ENCODE peak calls at places on chromosomes 11 and 22, in ten cellular contexts. One of them, this sample, is unnamed.
A peak's percentile ranks its signal among the peaks of the same experiment; 100 is the strongest.

GRCh38 chr22:30202531-30203006 is 44.0 kb downstream of the LIF start:
- DNase-seq in HFF-Myc: no peak
- DNase-seq in uterus: peak; percentile 74
- DNase-seq in AG10803: peak; percentile 73
- DNase-seq in cardiac muscle cell: peak; percentile 30
- DNase-seq in choroid plexus epithelial cell: no peak
- DNase-seq in kidney epithelial cell: no peak
- DNase-seq in PC-9: peak; percentile 78
- DNase-seq in mesothelial cell of epicardium: no peak
- DNase-seq in heart right ventricle: no peak
- DNase-seq in this sample: no peak

GRCh38 chr11:115462004-115462541 is 42.1 kb downstream of the CADM1 start:
- DNase-seq in AG10803: no peak
- DNase-seq in cardiac muscle cell: no peak
- DNase-seq in heart right ventricle: peak; percentile 8
- DNase-seq in choroid plexus epithelial cell: no peak
- DNase-seq in kidney epithelial cell: no peak
- DNase-seq in uterus: no peak
- DNase-seq in mesothelial cell of epicardium: no peak
- DNase-seq in PC-9: no peak
- DNase-seq in HFF-Myc: no peak
- DNase-seq in this sample: no peak

GRCh38 chr11:17574799-17575144 is 27.7 kb downstream of the OTOG start:
- DNase-seq in choroid plexus epithelial cell: no peak
- DNase-seq in kidney epithelial cell: no peak
- DNase-seq in heart right ventricle: no peak
- DNase-seq in uterus: no peak
- DNase-seq in AG10803: no peak
- DNase-seq in PC-9: no peak
- DNase-seq in cardiac muscle cell: no peak
- DNase-seq in HFF-Myc: no peak
- DNase-seq in mesothelial cell of epicardium: no peak
- DNase-seq in this sample: no peak

GRCh38 chr11:45580399-45580798 is 85.0 kb downstream of the CHST1 start:
- DNase-seq in mesothelial cell of epicardium: peak; percentile 38
- DNase-seq in heart right ventricle: no peak
- DNase-seq in choroid plexus epithelial cell: peak; percentile 61
- DNase-seq in kidney epithelial cell: peak; percentile 5
- DNase-seq in HFF-Myc: peak; percentile 4
- DNase-seq in uterus: no peak
- DNase-seq in cardiac muscle cell: peak; percentile 82
- DNase-seq in PC-9: no peak
- DNase-seq in AG10803: peak; percentile 13
- DNase-seq in this sample: no peak

GRCh38 chr11:83773950-83774880 is 488.0 kb upstream of the CCDC90B start:
- DNase-seq in mesothelial cell of epicardium: no peak
- DNase-seq in heart right ventricle: no peak
- DNase-seq in kidney epithelial cell: no peak
- DNase-seq in uterus: no peak
- DNase-seq in PC-9: no peak
- DNase-seq in AG10803: no peak
- DNase-seq in HFF-Myc: no peak
- DNase-seq in choroid plexus epithelial cell: peak; percentile 39
- DNase-seq in cardiac muscle cell: no peak
- DNase-seq in this sample: no peak

GRCh38 chr11:64722141-64723050 is 601 bp downstream of the NRXN2 start:
- DNase-seq in mesothelial cell of epicardium: no peak
- DNase-seq in heart right ventricle: no peak
- DNase-seq in choroid plexus epithelial cell: no peak
- DNase-seq in kidney epithelial cell: no peak
- DNase-seq in uterus: no peak
- DNase-seq in PC-9: no peak
- DNase-seq in AG10803: no peak
- DNase-seq in cardiac muscle cell: no peak
- DNase-seq in HFF-Myc: no peak
- DNase-seq in this sample: no peak

GRCh38 chr22:39699631-39700348 is 129.2 kb downstream of the CACNA1I start:
- DNase-seq in uterus: no peak
- DNase-seq in PC-9: no peak
- DNase-seq in heart right ventricle: no peak
- DNase-seq in choroid plexus epithelial cell: no peak
- DNase-seq in cardiac muscle cell: no peak
- DNase-seq in HFF-Myc: no peak
- DNase-seq in mesothelial cell of epicardium: no peak
- DNase-seq in AG10803: no peak
- DNase-seq in kidney epithelial cell: no peak
- DNase-seq in this sample: no peak

GRCh38 chr11:67355794-67356550 is 2.6 kb upstream of the POLD4 start:
- DNase-seq in choroid plexus epithelial cell: no peak
- DNase-seq in cardiac muscle cell: no peak
- DNase-seq in AG10803: no peak
- DNase-seq in mesothelial cell of epicardium: no peak
- DNase-seq in PC-9: no peak
- DNase-seq in kidney epithelial cell: no peak
- DNase-seq in HFF-Myc: no peak
- DNase-seq in heart right ventricle: no peak
- DNase-seq in uterus: no peak
- DNase-seq in this sample: no peak

GRCh38 chr22:36884314-36885158 is 23.7 kb downstream of the NCF4 start:
- DNase-seq in uterus: no peak
- DNase-seq in choroid plexus epithelial cell: no peak
- DNase-seq in kidney epithelial cell: no peak
- DNase-seq in cardiac muscle cell: no peak
- DNase-seq in mesothelial cell of epicardium: no peak
- DNase-seq in AG10803: peak; percentile 43
- DNase-seq in heart right ventricle: no peak
- DNase-seq in PC-9: peak; percentile 59
- DNase-seq in HFF-Myc: no peak
- DNase-seq in this sample: no peak

GRCh38 chr22:36252754-36253522 is at the start of gene APOL1:
- DNase-seq in uterus: peak; percentile 78
- DNase-seq in cardiac muscle cell: no peak
- DNase-seq in HFF-Myc: no peak
- DNase-seq in PC-9: no peak
- DNase-seq in mesothelial cell of epicardium: no peak
- DNase-seq in AG10803: peak; percentile 55
- DNase-seq in kidney epithelial cell: no peak
- DNase-seq in heart right ventricle: no peak
- DNase-seq in choroid plexus epithelial cell: peak; percentile 57
- DNase-seq in this sample: peak; percentile 31

GRCh38 chr11:93633835-93634234 is 27.6 kb upstream of the CEP295 start:
- DNase-seq in choroid plexus epithelial cell: no peak
- DNase-seq in HFF-Myc: no peak
- DNase-seq in heart right ventricle: no peak
- DNase-seq in cardiac muscle cell: no peak
- DNase-seq in AG10803: no peak
- DNase-seq in uterus: no peak
- DNase-seq in PC-9: no peak
- DNase-seq in kidney epithelial cell: no peak
- DNase-seq in mesothelial cell of epicardium: no peak
- DNase-seq in this sample: no peak

GRCh38 chr11:126914941-126915340 is 85.6 kb downstream of the KIRREL3 start:
- DNase-seq in uterus: no peak
- DNase-seq in kidney epithelial cell: no peak
- DNase-seq in PC-9: no peak
- DNase-seq in cardiac muscle cell: no peak
- DNase-seq in heart right ventricle: no peak
- DNase-seq in HFF-Myc: no peak
- DNase-seq in choroid plexus epithelial cell: peak; percentile 1
- DNase-seq in AG10803: peak; percentile 96
- DNase-seq in mesothelial cell of epicardium: no peak
- DNase-seq in this sample: no peak

DNA sequence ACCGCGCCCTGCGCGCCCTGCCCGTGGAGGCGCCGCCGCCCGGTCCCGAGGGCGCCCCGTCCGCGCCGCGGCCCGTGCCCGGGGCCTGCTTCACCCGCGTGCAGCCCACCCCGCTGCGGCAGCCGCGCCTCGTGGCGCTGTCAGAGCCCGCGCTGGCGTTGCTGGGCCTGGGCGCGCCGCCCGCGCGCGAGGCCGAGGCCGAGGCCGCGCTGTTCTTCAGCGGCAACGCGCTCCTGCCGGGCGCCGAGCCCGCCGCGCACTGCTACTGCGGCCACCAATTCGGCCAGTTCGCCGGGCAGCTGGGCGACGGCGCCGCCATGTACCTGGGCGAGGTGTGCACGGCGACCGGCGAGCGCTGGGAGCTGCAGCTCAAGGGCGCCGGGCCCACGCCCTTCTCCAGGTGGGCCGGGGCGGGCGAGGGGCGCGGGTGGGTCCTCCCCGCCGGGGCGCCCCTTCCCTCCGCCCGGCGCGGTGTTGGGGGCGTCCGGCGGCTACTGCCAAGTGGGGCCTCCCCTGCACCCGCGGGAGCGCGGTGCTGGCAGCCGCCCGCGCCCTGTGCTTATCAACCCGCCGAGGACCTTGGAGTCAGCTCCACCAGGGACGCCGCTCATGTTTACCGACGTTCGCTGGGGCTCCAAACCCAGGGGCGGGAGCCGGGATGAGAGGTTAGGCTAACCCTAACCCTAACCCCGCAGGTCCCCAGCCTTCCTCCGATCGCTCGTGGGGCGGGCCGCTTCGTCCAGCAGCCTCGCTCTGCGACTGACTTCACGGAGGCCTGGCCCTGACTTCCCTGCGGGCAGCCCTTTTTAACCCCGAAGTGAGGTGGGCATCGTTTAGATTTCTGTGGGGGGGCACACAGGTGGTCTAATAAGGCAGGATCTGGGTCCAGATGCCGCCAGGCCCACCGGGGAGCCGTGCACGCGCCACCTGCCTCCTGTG is 649 bp downstream of the SELENOO start:
- DNase-seq in heart right ventricle: no peak
- DNase-seq in choroid plexus epithelial cell: no peak
- DNase-seq in mesothelial cell of epicardium: no peak
- DNase-seq in uterus: no peak
- DNase-seq in cardiac muscle cell: peak; percentile 49
- DNase-seq in HFF-Myc: no peak
- DNase-seq in PC-9: no peak
- DNase-seq in kidney epithelial cell: no peak
- DNase-seq in AG10803: peak; percentile 17
- DNase-seq in this sample: no peak
- TF ChIP-seq CTCF in heart right ventricle: no peak
- TF ChIP-seq CTCF in choroid plexus epithelial cell: no peak
- TF ChIP-seq CTCF in mesothelial cell of epicardium: no peak
- TF ChIP-seq CTCF in uterus: peak; percentile 8
- TF ChIP-seq CTCF in cardiac muscle cell: no peak
- TF ChIP-seq CTCF in HFF-Myc: no peak
- TF ChIP-seq CTCF in PC-9: no peak
- TF ChIP-seq CTCF in kidney epithelial cell: no peak
- TF ChIP-seq CTCF in AG10803: no peak
- TF ChIP-seq CTCF in this sample: no peak

GRCh38 chr11:104873252-104873651 is 25.0 kb downstream of the CASP12 start:
- DNase-seq in choroid plexus epithelial cell: no peak
- DNase-seq in mesothelial cell of epicardium: no peak
- DNase-seq in AG10803: no peak
- DNase-seq in HFF-Myc: no peak
- DNase-seq in PC-9: no peak
- DNase-seq in heart right ventricle: no peak
- DNase-seq in uterus: no peak
- DNase-seq in kidney epithelial cell: no peak
- DNase-seq in cardiac muscle cell: no peak
- DNase-seq in this sample: no peak
- TF ChIP-seq CTCF in choroid plexus epithelial cell: no peak
- TF ChIP-seq CTCF in mesothelial cell of epicardium: no peak
- TF ChIP-seq CTCF in AG10803: no peak
- TF ChIP-seq CTCF in HFF-Myc: peak; percentile 25
- TF ChIP-seq CTCF in PC-9: peak; percentile 40
- TF ChIP-seq CTCF in heart right ventricle: no peak
- TF ChIP-seq CTCF in uterus: no peak
- TF ChIP-seq CTCF in kidney epithelial cell: no peak
- TF ChIP-seq CTCF in cardiac muscle cell: no peak
- TF ChIP-seq CTCF in this sample: no peak

DNA sequence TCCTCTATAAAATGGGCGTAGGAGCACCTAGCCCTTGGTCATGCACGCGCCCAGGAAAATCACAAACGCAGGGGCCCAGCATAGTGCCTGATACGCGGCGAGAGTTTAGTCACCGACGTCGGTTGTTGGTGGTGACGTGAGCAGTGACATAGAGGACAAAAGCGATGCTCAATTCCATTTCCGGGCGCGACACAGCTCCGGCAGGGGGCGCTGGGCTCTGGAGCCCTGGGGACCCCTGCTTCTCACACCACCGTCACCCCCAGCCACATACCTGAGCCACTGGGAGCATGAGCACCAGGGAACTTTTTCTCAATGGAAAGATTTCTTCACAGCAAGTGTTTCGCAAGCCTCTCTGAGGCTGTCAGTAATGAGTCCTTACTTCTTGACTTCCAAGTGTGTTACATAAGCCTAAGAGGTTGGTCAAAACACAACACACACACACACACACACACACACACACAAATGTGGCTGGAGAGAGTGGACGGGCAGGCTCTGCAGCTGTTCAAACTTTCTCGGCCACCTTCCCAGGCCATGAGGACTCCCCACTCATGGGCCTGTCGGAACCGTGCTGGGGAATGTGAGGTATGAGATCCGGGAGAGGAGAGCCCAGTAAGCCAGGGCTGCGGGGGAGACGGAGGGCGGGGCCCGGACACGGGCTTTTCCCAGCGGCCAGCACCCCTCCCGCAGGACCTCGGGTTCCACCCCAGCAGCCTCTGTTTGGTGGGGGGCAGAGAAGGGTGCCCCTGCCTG is 36.9 kb upstream of the LINC01488 start:
- DNase-seq in choroid plexus epithelial cell: peak; percentile 97
- DNase-seq in cardiac muscle cell: peak; percentile 48
- DNase-seq in mesothelial cell of epicardium: no peak
- DNase-seq in uterus: peak; percentile 75
- DNase-seq in kidney epithelial cell: peak; percentile 70
- DNase-seq in HFF-Myc: peak; percentile 31
- DNase-seq in heart right ventricle: peak; percentile 56
- DNase-seq in PC-9: peak; percentile 97
- DNase-seq in AG10803: peak; percentile 98
- DNase-seq in this sample: no peak
- TF ChIP-seq CTCF in choroid plexus epithelial cell: peak; percentile 64
- TF ChIP-seq CTCF in cardiac muscle cell: peak; percentile 54
- TF ChIP-seq CTCF in mesothelial cell of epicardium: peak; percentile 59
- TF ChIP-seq CTCF in uterus: no peak
- TF ChIP-seq CTCF in kidney epithelial cell: peak; percentile 29
- TF ChIP-seq CTCF in HFF-Myc: peak; percentile 58
- TF ChIP-seq CTCF in heart right ventricle: peak; percentile 59
- TF ChIP-seq CTCF in PC-9: peak; percentile 84
- TF ChIP-seq CTCF in AG10803: peak; percentile 45
- TF ChIP-seq CTCF in this sample: no peak

DNA sequence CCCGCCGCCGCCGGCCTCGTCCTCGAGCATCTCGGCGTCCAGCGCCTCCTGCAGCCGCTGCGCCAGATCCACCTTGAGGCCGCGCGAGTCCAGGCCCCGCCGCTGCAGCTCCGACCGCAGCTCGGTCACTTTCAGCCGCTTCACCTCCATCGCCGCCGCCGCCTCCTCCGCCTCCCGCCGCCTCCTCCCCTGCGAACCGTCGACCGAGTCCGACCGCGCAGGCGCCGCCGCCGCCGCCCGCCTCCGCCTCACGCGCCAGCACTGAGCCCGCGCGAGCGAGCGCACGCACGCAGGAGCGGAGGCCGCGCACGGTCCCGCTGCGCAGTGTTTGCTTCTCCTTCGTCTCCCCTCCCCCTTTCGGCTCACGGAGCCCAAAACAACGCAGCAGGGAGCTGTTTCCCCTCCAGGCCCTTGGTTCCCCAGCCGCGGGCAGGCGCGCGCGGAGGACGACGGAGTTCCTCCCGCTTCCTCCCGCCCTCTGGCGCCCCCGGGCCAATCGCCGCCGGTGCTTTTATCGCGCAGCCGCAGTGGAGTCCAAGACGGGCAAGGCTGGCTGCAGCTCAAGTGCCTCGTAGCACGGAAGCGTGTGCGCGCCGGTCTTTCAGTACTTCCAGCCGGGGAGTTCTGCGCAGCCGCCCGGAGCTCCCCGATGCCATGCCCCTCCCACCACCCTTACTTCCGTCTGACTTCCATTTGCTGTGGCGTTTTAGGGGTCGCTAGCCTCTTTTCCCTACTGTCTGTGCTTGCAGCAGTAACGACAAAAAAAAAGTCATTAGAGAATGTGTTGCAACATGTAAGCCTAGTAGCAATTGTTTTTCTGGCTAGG is at the start of gene HNRNPUL2:
- DNase-seq in PC-9: peak; percentile 98
- DNase-seq in HFF-Myc: peak; percentile 96
- DNase-seq in uterus: peak; percentile 98
- DNase-seq in choroid plexus epithelial cell: peak; percentile 100
- DNase-seq in mesothelial cell of epicardium: peak; percentile 98
- DNase-seq in kidney epithelial cell: peak; percentile 95
- DNase-seq in AG10803: peak; percentile 99
- DNase-seq in cardiac muscle cell: peak; percentile 100
- DNase-seq in heart right ventricle: peak; percentile 99
- DNase-seq in this sample: peak; percentile 97
- TF ChIP-seq CTCF in PC-9: no peak
- TF ChIP-seq CTCF in HFF-Myc: no peak
- TF ChIP-seq CTCF in uterus: no peak
- TF ChIP-seq CTCF in choroid plexus epithelial cell: peak; percentile 2
- TF ChIP-seq CTCF in mesothelial cell of epicardium: no peak
- TF ChIP-seq CTCF in kidney epithelial cell: no peak
- TF ChIP-seq CTCF in AG10803: peak; percentile 38
- TF ChIP-seq CTCF in cardiac muscle cell: peak; percentile 18
- TF ChIP-seq CTCF in heart right ventricle: no peak
- TF ChIP-seq CTCF in this sample: no peak